ENCODE peak calls at places on chromosomes 11 and 22, in four cellular contexts. One of them, this sample, is unnamed.

GRCh38 chr11:84906995-84907394 is 720.1 kb downstream of the DLG2 start:
- DNase-seq in HL-60: no peak
- DNase-seq in AG09319: peak
- DNase-seq in heart left ventricle: no peak
- DNase-seq in this sample: no peak

GRCh38 chr11:120842195-120842594 is 181.7 kb upstream of the TBCEL start:
- DNase-seq in HL-60: peak
- DNase-seq in AG09319: no peak
- DNase-seq in heart left ventricle: no peak
- DNase-seq in this sample: no peak

GRCh38 chr11:61485080-61485479 is 23.5 kb upstream of the LRRC10B start:
- DNase-seq in HL-60: no peak
- DNase-seq in AG09319: no peak
- DNase-seq in heart left ventricle: no peak
- DNase-seq in this sample: no peak

GRCh38 chr11:8330416-8330815 is 66.7 kb upstream of the LMO1 start:
- DNase-seq in HL-60: no peak
- DNase-seq in AG09319: no peak
- DNase-seq in heart left ventricle: no peak
- DNase-seq in this sample: no peak

GRCh38 chr22:19483481-19484244 is 3.9 kb downstream of the CDC45 start:
- DNase-seq in HL-60: no peak
- DNase-seq in AG09319: no peak
- DNase-seq in heart left ventricle: no peak
- DNase-seq in this sample: no peak

GRCh38 chr11:41274831-41275230 is 184.6 kb downstream of the LRRC4C start:
- DNase-seq in HL-60: no peak
- DNase-seq in AG09319: no peak
- DNase-seq in heart left ventricle: no peak
- DNase-seq in this sample: no peak

GRCh38 chr11:9037963-9038362 is 34.2 kb upstream of the NRIP3 start:
- DNase-seq in HL-60: no peak
- DNase-seq in AG09319: no peak
- DNase-seq in heart left ventricle: no peak
- DNase-seq in this sample: no peak

GRCh38 chr11:125141686-125142535 is 22.6 kb upstream of the PKNOX2 start:
- DNase-seq in HL-60: no peak
- DNase-seq in AG09319: no peak
- DNase-seq in heart left ventricle: peak
- DNase-seq in this sample: peak

GRCh38 chr22:19721486-19722172 is 1.7 kb upstream of the GP1BB start:
- DNase-seq in HL-60: no peak
- DNase-seq in AG09319: no peak
- DNase-seq in heart left ventricle: no peak
- DNase-seq in this sample: no peak

GRCh38 chr11:109251230-109251629 is 170.8 kb upstream of the C11orf87 start:
- DNase-seq in HL-60: no peak
- DNase-seq in AG09319: no peak
- DNase-seq in heart left ventricle: no peak
- DNase-seq in this sample: no peak

GRCh38 chr11:114262681-114263509 is 33.3 kb upstream of the NNMT start:
- DNase-seq in HL-60: no peak
- DNase-seq in AG09319: peak
- DNase-seq in heart left ventricle: peak
- DNase-seq in this sample: no peak

GRCh38 chr11:60378359-60378758 is at the start of gene MS4A7:
- DNase-seq in HL-60: peak
- DNase-seq in AG09319: no peak
- DNase-seq in heart left ventricle: peak
- DNase-seq in this sample: no peak

GRCh38 chr11:27514076-27514475 is 7.5 kb upstream of the LIN7C start:
- DNase-seq in HL-60: no peak
- DNase-seq in AG09319: no peak
- DNase-seq in heart left ventricle: peak
- DNase-seq in this sample: no peak

GRCh38 chr11:65417702-65418430 is 4.7 kb upstream of the NEAT1 start:
- DNase-seq in HL-60: no peak
- DNase-seq in AG09319: no peak
- DNase-seq in heart left ventricle: peak
- DNase-seq in this sample: no peak

GRCh38 chr11:74366576-74366975 is 31.7 kb downstream of the PGM2L1 start:
- DNase-seq in HL-60: no peak
- DNase-seq in AG09319: peak
- DNase-seq in heart left ventricle: no peak
- DNase-seq in this sample: no peak

GRCh38 chr11:70095541-70096252 is 17.6 kb downstream of the ANO1 start:
- DNase-seq in HL-60: no peak
- DNase-seq in AG09319: no peak
- DNase-seq in heart left ventricle: no peak
- DNase-seq in this sample: no peak

GRCh38 chr11:17471501-17471900 is 5.1 kb downstream of the ABCC8 start:
- DNase-seq in HL-60: no peak
- DNase-seq in AG09319: no peak
- DNase-seq in heart left ventricle: no peak
- DNase-seq in this sample: no peak
- TF ChIP-seq CTCF in HL-60: no peak
- TF ChIP-seq CTCF in AG09319: no peak
- TF ChIP-seq CTCF in heart left ventricle: no peak
- TF ChIP-seq CTCF in this sample: no peak

GRCh38 chr22:46757104-46757503 is 5.3 kb upstream of the TBC1D22A start:
- DNase-seq in HL-60: no peak
- DNase-seq in AG09319: no peak
- DNase-seq in heart left ventricle: no peak
- DNase-seq in this sample: no peak

GRCh38 chr22:46758098-46758497 is 4.4 kb upstream of the TBC1D22A start:
- DNase-seq in HL-60: no peak
- DNase-seq in AG09319: no peak
- DNase-seq in heart left ventricle: no peak
- DNase-seq in this sample: no peak

GRCh38 chr22:46756097-46756496 is 6.4 kb upstream of the TBC1D22A start:
- DNase-seq in HL-60: no peak
- DNase-seq in AG09319: no peak
- DNase-seq in heart left ventricle: no peak
- DNase-seq in this sample: no peak

GRCh38 chr22:46761017-46761416 is 1.4 kb upstream of the TBC1D22A start:
- DNase-seq in HL-60: no peak
- DNase-seq in AG09319: no peak
- DNase-seq in heart left ventricle: no peak
- DNase-seq in this sample: no peak

GRCh38 chr22:46758867-46759290 is 3.6 kb upstream of the TBC1D22A start:
- DNase-seq in HL-60: no peak
- DNase-seq in AG09319: no peak
- DNase-seq in heart left ventricle: no peak
- DNase-seq in this sample: no peak
- TF ChIP-seq CTCF in HL-60: peak
- TF ChIP-seq CTCF in AG09319: peak
- TF ChIP-seq CTCF in heart left ventricle: peak
- TF ChIP-seq CTCF in this sample: no peak

DNA sequence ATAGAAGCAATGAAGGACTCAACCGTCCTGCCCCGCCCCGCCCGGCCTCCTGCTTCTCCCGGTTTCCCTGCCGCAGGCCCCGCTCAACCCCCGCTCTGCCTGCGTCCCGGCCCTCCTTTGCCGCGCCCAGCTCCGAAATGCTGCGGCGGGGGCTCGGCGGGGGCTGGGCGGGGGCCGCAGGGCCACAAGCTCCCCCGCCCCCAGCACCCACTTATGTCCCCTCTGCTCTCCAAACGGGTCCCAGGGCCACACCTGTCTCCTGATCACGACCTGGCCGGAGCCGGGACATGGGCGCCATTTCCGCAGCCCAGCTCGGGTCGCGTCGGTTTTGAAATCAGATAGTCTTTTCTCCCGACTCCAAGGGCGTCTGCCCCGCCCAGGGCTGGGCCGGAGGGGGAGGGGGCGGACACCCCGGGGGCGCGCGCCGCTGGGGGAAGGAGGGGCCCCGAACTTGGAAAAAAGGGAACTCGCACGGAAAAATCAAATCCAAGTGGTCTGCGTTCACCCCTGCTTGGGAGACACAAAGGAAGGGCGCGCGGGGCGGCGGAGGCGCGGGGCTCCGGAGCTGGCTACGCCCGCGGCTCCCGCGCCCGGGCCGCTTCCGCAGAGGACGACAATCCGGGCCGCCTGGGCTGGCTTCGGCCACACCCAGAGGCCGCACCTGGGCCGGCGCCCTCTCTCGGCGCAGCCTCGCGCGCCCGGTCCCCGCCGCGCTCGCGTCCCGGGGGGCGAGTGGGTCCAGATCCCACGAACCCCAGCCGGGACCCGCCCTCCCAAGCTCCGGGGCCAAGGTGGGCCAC is 70.5 kb upstream of the EP300 start:
- DNase-seq in HL-60: peak
- DNase-seq in AG09319: no peak
- DNase-seq in heart left ventricle: peak
- DNase-seq in this sample: peak
- TF ChIP-seq CTCF in HL-60: no peak
- TF ChIP-seq CTCF in AG09319: no peak
- TF ChIP-seq CTCF in heart left ventricle: peak
- TF ChIP-seq CTCF in this sample: no peak

GRCh38 chr22:44325718-44326548 is 13.2 kb upstream of the SHISAL1 start:
- DNase-seq in HL-60: no peak
- DNase-seq in AG09319: no peak
- DNase-seq in heart left ventricle: no peak
- DNase-seq in this sample: no peak
- TF ChIP-seq CTCF in HL-60: no peak
- TF ChIP-seq CTCF in AG09319: peak
- TF ChIP-seq CTCF in heart left ventricle: peak
- TF ChIP-seq CTCF in this sample: no peak

GRCh38 chr22:37634505-37635002 is 4.9 kb upstream of the SH3BP1 start:
- DNase-seq in HL-60: peak
- DNase-seq in AG09319: no peak
- DNase-seq in heart left ventricle: no peak
- DNase-seq in this sample: no peak
- TF ChIP-seq CTCF in HL-60: peak
- TF ChIP-seq CTCF in AG09319: peak
- TF ChIP-seq CTCF in heart left ventricle: no peak
- TF ChIP-seq CTCF in this sample: no peak

DNA sequence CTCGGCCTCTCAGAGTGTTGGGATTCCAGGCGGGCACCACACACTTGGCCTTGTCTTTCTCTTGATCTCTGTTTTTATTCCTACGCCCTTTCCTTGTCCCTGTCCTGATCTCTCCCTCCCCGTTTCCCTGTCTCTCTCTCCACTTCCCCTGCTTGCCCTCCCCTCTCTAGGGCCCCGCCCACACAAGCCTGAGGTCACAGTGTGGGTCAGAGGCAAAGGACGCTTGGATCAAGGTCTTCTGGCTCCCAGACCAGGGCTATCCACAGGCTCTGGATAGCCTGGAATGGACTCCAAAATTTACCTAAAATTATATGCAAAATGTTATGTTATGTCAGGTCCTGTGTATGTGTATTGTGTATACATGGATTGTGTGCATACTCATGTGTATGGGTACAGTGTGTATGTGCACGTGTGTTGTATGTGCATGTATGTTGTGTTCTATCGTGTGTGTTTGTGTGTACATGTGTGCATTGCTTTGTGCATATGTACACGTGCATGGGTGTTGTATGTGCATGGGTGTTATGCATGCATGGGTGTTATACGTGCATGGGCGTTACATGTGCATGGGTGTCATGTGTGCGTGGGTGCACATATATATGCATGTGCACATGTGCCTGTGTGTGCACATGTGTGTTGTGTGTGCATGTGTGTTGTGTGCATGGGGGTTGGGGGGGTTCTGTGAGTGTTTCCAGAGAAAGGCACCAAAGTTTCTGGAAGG is 38.3 kb downstream of the TP53I11 start:
- DNase-seq in HL-60: no peak
- DNase-seq in AG09319: no peak
- DNase-seq in heart left ventricle: no peak
- DNase-seq in this sample: no peak
- TF ChIP-seq CTCF in HL-60: no peak
- TF ChIP-seq CTCF in AG09319: no peak
- TF ChIP-seq CTCF in heart left ventricle: no peak
- TF ChIP-seq CTCF in this sample: no peak

GRCh38 chr11:10304495-10305261 is at the start of gene ADM:
- DNase-seq in HL-60: peak
- DNase-seq in AG09319: peak
- DNase-seq in heart left ventricle: peak
- DNase-seq in this sample: peak
- TF ChIP-seq CTCF in HL-60: no peak
- TF ChIP-seq CTCF in AG09319: peak
- TF ChIP-seq CTCF in heart left ventricle: peak
- TF ChIP-seq CTCF in this sample: peak

GRCh38 chr11:103877221-103877620 is 159.2 kb upstream of the DDI1 start:
- DNase-seq in HL-60: no peak
- DNase-seq in AG09319: no peak
- DNase-seq in heart left ventricle: no peak
- DNase-seq in this sample: no peak
- TF ChIP-seq CTCF in HL-60: no peak
- TF ChIP-seq CTCF in AG09319: no peak
- TF ChIP-seq CTCF in heart left ventricle: no peak
- TF ChIP-seq CTCF in this sample: no peak

GRCh38 chr22:37198290-37199102 is 10.4 kb upstream of the C1QTNF6 start:
- DNase-seq in HL-60: peak
- DNase-seq in AG09319: no peak
- DNase-seq in heart left ventricle: peak
- DNase-seq in this sample: peak
- TF ChIP-seq CTCF in HL-60: peak
- TF ChIP-seq CTCF in AG09319: peak
- TF ChIP-seq CTCF in heart left ventricle: peak
- TF ChIP-seq CTCF in this sample: no peak

DNA sequence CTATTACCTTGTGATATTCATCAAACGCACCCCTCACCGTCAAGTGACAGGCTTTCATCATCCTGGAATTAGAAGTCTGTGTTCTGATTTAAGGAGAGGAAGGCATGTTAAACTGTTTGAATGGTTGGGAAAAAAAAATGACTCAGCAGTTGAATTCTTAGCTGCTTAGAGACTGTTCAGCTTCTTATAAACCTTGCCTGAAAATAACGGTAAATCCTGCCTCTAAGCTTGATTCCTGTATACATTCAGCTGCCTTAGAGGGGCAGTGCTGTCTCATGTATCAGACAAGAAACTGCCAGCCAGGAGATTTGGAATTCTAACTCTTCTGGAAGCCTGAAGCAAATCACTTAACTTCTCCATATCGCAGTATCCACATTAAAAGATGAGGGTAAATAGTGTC is 437.4 kb downstream of the JRKL start:
- DNase-seq in HL-60: no peak
- DNase-seq in AG09319: no peak
- DNase-seq in heart left ventricle: peak
- DNase-seq in this sample: no peak
- TF ChIP-seq CTCF in HL-60: no peak
- TF ChIP-seq CTCF in AG09319: no peak
- TF ChIP-seq CTCF in heart left ventricle: peak
- TF ChIP-seq CTCF in this sample: no peak

This sample was measured in omental fat pad.